ENCODE peak calls at places on chromosomes 2 and 18, in four cellular contexts. Y, N, R and D are unnamed samples.
A peak's percentile ranks its signal among the peaks of the same experiment; 100 is the strongest.

GRCh38 chr2:227366861-227367800 is 12.0 kb downstream of the TM4SF20 start:
- DNase-seq in Y (peak; percentile 34), N (no peak), R (no peak), D (no peak)

GRCh38 chr2:207868855-207869596 is 99.3 kb upstream of the FZD5 start:
- DNase-seq in Y (no peak), N (no peak), R (no peak), D (no peak)

GRCh38 chr18:31555971-31556747 is 35.5 kb upstream of the TTR start:
- DNase-seq in Y (peak; percentile 69), N (peak; percentile 16), R (no peak), D (peak; percentile 52)

GRCh38 chr2:46098606-46099005 is 198.6 kb upstream of the EPAS1 start:
- DNase-seq in Y (peak; percentile 76), N (no peak), R (no peak), D (no peak)

GRCh38 chr2:45285311-45285710 is 276.1 kb upstream of the SIX2 start:
- DNase-seq in Y (no peak), N (no peak), R (no peak), D (no peak)

GRCh38 chr2:75709297-75709696 is 1.4 kb downstream of the GCFC2 start:
- DNase-seq in Y (no peak), N (no peak), R (no peak), D (no peak)

GRCh38 chr2:40955635-40956034 is 503.7 kb upstream of the SLC8A1 start:
- DNase-seq in Y (no peak), N (no peak), R (no peak), D (no peak)

GRCh38 chr2:85755122-85756027 is 1.6 kb downstream of the ATOH8 start:
- DNase-seq in Y (no peak), N (no peak), R (no peak), D (no peak)

GRCh38 chr2:8822218-8822617 is 15.2 kb downstream of the KIDINS220 start:
- DNase-seq in Y (no peak), N (no peak), R (no peak), D (no peak)

GRCh38 chr2:154133823-154134222 is 262.1 kb downstream of the GALNT13 start:
- DNase-seq in Y (peak; percentile 22), N (no peak), R (no peak), D (no peak)

GRCh38 chr2:45263147-45263546 is 253.9 kb upstream of the SIX2 start:
- DNase-seq in Y (no peak), N (no peak), R (no peak), D (no peak)

GRCh38 chr2:54336136-54336976 is 80.3 kb upstream of the TSPYL6 start:
- DNase-seq in Y (peak; percentile 50), N (no peak), R (no peak), D (no peak)

GRCh38 chr2:158560259-158560658 is 103.5 kb downstream of the PKP4 start:
- DNase-seq in Y (no peak), N (no peak), R (no peak), D (no peak)

GRCh38 chr2:62248226-62248625 is 52.3 kb downstream of the B3GNT2 start:
- DNase-seq in Y (no peak), N (no peak), R (no peak), D (no peak)